ENCODE peak calls at places on chromosomes 1 and 21, in four cellular contexts. Y, U, D and C are unnamed samples.

GRCh38 chr1:117664314-117664713 is 58.5 kb downstream of the TENT5C start:
- DNase-seq in Y (no peak), U (no peak), D (no peak), C (no peak)

GRCh38 chr1:145747398-145748247 is 28.3 kb downstream of the CD160 start:
- DNase-seq in Y (no peak), U (peak; percentile 64), D (no peak), C (no peak)

GRCh38 chr1:94709891-94710581 is 110.1 kb upstream of the SLC44A3 start:
- DNase-seq in D (no peak), Y (no peak), U (no peak), C (no peak)

GRCh38 chr1:74245168-74245753 is 10.1 kb downstream of the TNNI3K start:
- DNase-seq in U (no peak), Y (no peak), D (peak; percentile 1), C (no peak)

GRCh38 chr1:90707363-90707710 is 9.8 kb downstream of the BARHL2 start:
- DNase-seq in U (no peak), D (peak; percentile 36), Y (peak; percentile 78), C (peak; percentile 34)

GRCh38 chr1:63317007-63317813 is 5.2 kb upstream of the FOXD3 start:
- DNase-seq in U (peak; percentile 49), Y (peak; percentile 87), D (peak; percentile 59), C (peak; percentile 59)

GRCh38 chr1:227961651-227962050 is 13.9 kb upstream of the WNT9A start:
- DNase-seq in U (no peak), Y (no peak), D (no peak), C (no peak)

GRCh38 chr1:66809736-66810326 is 8.8 kb upstream of the INSL5 start:
- DNase-seq in Y (no peak), D (peak; percentile 74), U (no peak), C (no peak)

GRCh38 chr1:108505766-108506075 is 54.2 kb upstream of the EEIG2 start:
- DNase-seq in U (no peak), D (no peak), Y (no peak), C (no peak)

GRCh38 chr1:34597877-34598514 is 156.9 kb upstream of the GJB5 start:
- DNase-seq in D (peak; percentile 11), Y (peak; percentile 67), U (peak; percentile 80), C (peak; percentile 21)

GRCh38 chr21:14403681-14404318 is 20.9 kb upstream of the HSPA13 start:
- DNase-seq in U (peak; percentile 73), D (peak; percentile 69), Y (peak; percentile 65), C (peak; percentile 19)

GRCh38 chr1:28521502-28522164 is 15.8 kb downstream of the RCC1 start:
- DNase-seq in Y (no peak), D (no peak), U (no peak), C (no peak)

GRCh38 chr1:182149411-182149965 is 88.0 kb upstream of the ZNF648 start:
- DNase-seq in U (no peak), D (peak; percentile 21), Y (no peak), C (no peak)

GRCh38 chr1:198258491-198258890 is 101.7 kb downstream of the NEK7 start:
- DNase-seq in U (no peak), D (peak; percentile 78), Y (no peak), C (no peak)

GRCh38 chr1:243499711-243500110 is 243.9 kb downstream of the SDCCAG8 start:
- DNase-seq in D (no peak), U (no peak), Y (no peak), C (no peak)

GRCh38 chr21:33729631-33730030 is 87.3 kb downstream of the ITSN1 start:
- DNase-seq in D (no peak), U (no peak), Y (no peak), C (no peak)

GRCh38 chr1:78493456-78493855 is 2.7 kb downstream of the PTGFR start:
- DNase-seq in Y (no peak), D (peak; percentile 40), U (no peak), C (no peak)

GRCh38 chr1:29465755-29466154 is 229.4 kb downstream of the PTPRU start:
- DNase-seq in Y (peak; percentile 53), D (peak; percentile 39), U (peak; percentile 63), C (no peak)

GRCh38 chr1:10728595-10729410 is 67.6 kb downstream of the CASZ1 start:
- DNase-seq in D (no peak), Y (no peak), U (peak; percentile 47), C (no peak)

GRCh38 chr21:38875694-38876492 is 70.2 kb downstream of the ETS2 start:
- DNase-seq in U (no peak), D (no peak), Y (no peak), C (no peak)

GRCh38 chr1:28516518-28516956 is 10.7 kb downstream of the RCC1 start:
- DNase-seq in D (no peak), Y (no peak), U (no peak), C (no peak)